ENCODE peak calls at places on chromosomes 4 and X, in nine cellular contexts. V, G, X, W, U, Z, A, O and D are unnamed samples.

GRCh38 chrX:129980540-129981206 is 1.8 kb upstream of the BCORL1 start:
- DNase-seq in O (no peak), V (no peak), G (no peak), U (no peak), X (no peak), Z (no peak), W (no peak), A (no peak), D (peak; percentile 71)

GRCh38 chr4:4590496-4590895 is 48.6 kb upstream of the STX18 start:
- DNase-seq in W (peak; percentile 66), X (no peak), Z (no peak), U (peak; percentile 39), O (peak; percentile 20), A (no peak), V (no peak), G (no peak), D (no peak)

GRCh38 chr4:176789955-176790354 is 2.8 kb downstream of the VEGFC start:
- DNase-seq in G (no peak), A (no peak), Z (no peak), X (no peak), V (peak; percentile 13), O (peak; percentile 56), U (peak; percentile 75), W (peak; percentile 88), D (peak; percentile 69)

GRCh38 chr4:143711543-143712159 is 11.2 kb upstream of the FREM3 start:
- DNase-seq in V (peak; percentile 37), U (no peak), Z (no peak), W (no peak), A (no peak), O (no peak), G (no peak), X (no peak), D (no peak)

GRCh38 chr4:36187723-36188333 is 56.5 kb downstream of the ARAP2 start:
- DNase-seq in U (peak; percentile 62), O (peak; percentile 16), Z (no peak), G (peak; percentile 1), V (no peak), W (no peak), A (no peak), X (no peak), D (peak; percentile 7)

GRCh38 chr4:127558489-127559407 is 74.0 kb upstream of the INTU start:
- DNase-seq in A (no peak), X (no peak), U (no peak), Z (no peak), V (no peak), O (no peak), W (no peak), G (no peak), D (no peak)

GRCh38 chr4:74293558-74293957 is 14.7 kb upstream of the EPGN start:
- DNase-seq in U (no peak), W (no peak), V (no peak), O (peak; percentile 13), A (no peak), G (no peak), X (no peak), Z (no peak), D (no peak)

GRCh38 chr4:61374612-61374920 is 174.4 kb downstream of the ADGRL3 start:
- DNase-seq in G (no peak), A (no peak), O (peak; percentile 72), V (no peak), Z (no peak), U (peak; percentile 74), X (no peak), W (no peak), D (no peak)

GRCh38 chr4:165207016-165207430 is 338 bp upstream of the KLHL2 start:
- DNase-seq in W (no peak), G (peak; percentile 9), O (peak; percentile 32), Z (no peak), X (no peak), U (peak; percentile 41), V (peak; percentile 19), A (no peak), D (peak; percentile 37)

GRCh38 chr4:136650541-136651277 is 881.6 kb downstream of the PCDH18 start:
- DNase-seq in V (no peak), O (peak; percentile 79), G (no peak), Z (no peak), A (no peak), W (no peak), X (no peak), U (peak; percentile 84), D (no peak)

GRCh38 chrX:10597871-10598270 is 22.5 kb downstream of the MID1 start:
- DNase-seq in A (no peak), G (no peak), V (peak; percentile 18), X (no peak), O (no peak), W (peak; percentile 31), U (peak; percentile 67), Z (no peak), D (no peak)

GRCh38 chr4:100796333-100796732 is 278.5 kb upstream of the EMCN start:
- DNase-seq in A (no peak), X (no peak), W (no peak), Z (no peak), V (no peak), U (no peak), G (no peak), O (no peak), D (no peak)

GRCh38 chr4:125728568-125728967 is 413.8 kb downstream of the FAT4 start:
- DNase-seq in V (no peak), U (peak; percentile 98), O (peak; percentile 98), X (peak; percentile 83), W (peak; percentile 94), A (no peak), Z (no peak), G (peak; percentile 15), D (no peak)

GRCh38 chr4:160877087-160877790 is 1286.6 kb downstream of the FSTL5 start:
- DNase-seq in X (no peak), O (peak; percentile 0), V (no peak), A (no peak), U (peak; percentile 24), Z (no peak), W (no peak), G (no peak), D (no peak)
- TF ChIP-seq CTCF in X (no peak), O (no peak), V (no peak), A (no peak), U (no peak), Z (no peak), W (no peak), G (no peak), D (no peak)

GRCh38 chr4:41044165-41044564 is 170.2 kb downstream of the APBB2 start:
- DNase-seq in X (no peak), V (no peak), O (no peak), U (no peak), A (no peak), Z (no peak), W (no peak), G (no peak), D (no peak)
- TF ChIP-seq CTCF in X (no peak), V (no peak), O (no peak), U (no peak), A (no peak), Z (no peak), W (no peak), G (no peak), D (no peak)

GRCh38 chrX:45360571-45360970 is 159.9 kb upstream of the DIPK2B start:
- DNase-seq in X (no peak), U (no peak), V (no peak), O (no peak), A (no peak), W (no peak), G (no peak), Z (no peak), D (no peak)
- TF ChIP-seq CTCF in X (no peak), U (no peak), V (no peak), O (no peak), A (no peak), W (no peak), G (no peak), Z (no peak), D (no peak)

DNA sequence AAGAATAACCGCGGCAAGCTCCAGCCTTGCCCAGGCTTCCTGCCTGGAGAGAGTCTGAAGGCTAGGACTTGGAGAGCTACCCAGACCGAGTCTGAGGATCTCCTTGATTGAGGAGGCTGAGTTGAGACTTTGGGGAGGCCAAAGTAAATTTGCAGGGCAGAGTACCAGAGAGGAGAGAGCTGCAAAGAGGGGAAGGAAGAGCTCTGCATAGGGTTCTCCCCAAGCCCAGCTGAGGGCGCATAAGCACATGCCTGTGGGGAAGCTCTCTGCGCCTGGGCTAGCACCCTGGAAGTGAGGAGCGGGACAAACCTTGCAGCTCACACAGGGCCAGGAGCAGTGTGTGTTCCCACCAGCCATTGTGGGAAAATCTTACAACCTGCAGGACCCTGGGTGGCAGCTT is 56.1 kb downstream of the FAM193A start:
- DNase-seq in A (no peak), X (no peak), Z (no peak), V (no peak), U (no peak), G (no peak), O (no peak), W (no peak), D (no peak)
- TF ChIP-seq CTCF in A (no peak), X (no peak), Z (no peak), V (no peak), U (no peak), G (no peak), O (no peak), W (no peak), D (no peak)

DNA sequence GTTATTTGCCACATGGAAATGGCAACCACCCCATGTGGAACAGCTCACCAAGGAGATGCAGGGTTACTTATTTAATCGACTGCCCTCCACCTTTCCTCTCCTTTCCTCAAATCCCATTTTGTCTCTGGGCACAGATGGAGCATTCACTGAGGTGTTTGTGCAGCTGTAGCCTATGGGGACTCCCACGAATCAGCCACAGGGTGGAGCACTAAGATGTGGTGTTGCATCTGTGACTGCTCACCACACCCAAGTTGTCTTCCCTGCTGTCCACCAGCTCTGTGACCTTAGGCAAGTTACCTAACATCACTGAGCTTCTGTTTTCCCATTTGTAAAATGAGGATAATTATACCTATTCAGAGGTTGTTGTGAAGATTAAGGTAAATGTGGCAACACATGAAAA is 252.4 kb upstream of the CPEB2 start:
- DNase-seq in G (no peak), W (peak; percentile 12), A (no peak), X (no peak), Z (no peak), U (peak; percentile 68), O (peak; percentile 1), V (peak; percentile 6), D (peak; percentile 24)
- TF ChIP-seq CTCF in G (no peak), W (peak; percentile 40), A (peak; percentile 51), X (peak; percentile 3), Z (no peak), U (peak; percentile 67), O (peak; percentile 13), V (no peak), D (peak; percentile 24)